ENCODE peak calls at places on chromosome 4, in four cellular contexts. Y is SW480, G is aorta, A is endothelial cell. F is an unnamed sample.

GRCh38 chr4:166091914-166092510 is 219.0 kb downstream of the TLL1 start:
- DNase-seq in G (no peak), A (no peak), Y (peak; percentile 27), F (no peak)

GRCh38 chr4:136643416-136643815 is 888.9 kb downstream of the PCDH18 start:
- DNase-seq in A (no peak), G (no peak), Y (no peak), F (no peak)

GRCh38 chr4:25060586-25061340 is 30.0 kb upstream of the LGI2 start:
- DNase-seq in G (no peak), Y (no peak), A (no peak), F (no peak)

GRCh38 chr4:82786794-82787193 is 11.8 kb downstream of the SCD5 start:
- DNase-seq in G (no peak), Y (no peak), A (no peak), F (no peak)

GRCh38 chr4:52957220-52957686 is 95.1 kb downstream of the RASL11B start:
- DNase-seq in Y (peak; percentile 68), G (no peak), A (no peak), F (no peak)

GRCh38 chr4:186808635-186809018 is 85.0 kb upstream of the FAT1 start:
- DNase-seq in A (no peak), G (no peak), Y (peak; percentile 50), F (no peak)

GRCh38 chr4:142405021-142405991 is 440.8 kb downstream of the INPP4B start:
- DNase-seq in Y (peak; percentile 66), G (peak; percentile 55), A (peak; percentile 16), F (no peak)

GRCh38 chr4:140720387-140721087 is 35.6 kb downstream of the TBC1D9 start:
- DNase-seq in Y (no peak), G (no peak), A (no peak), F (no peak)

GRCh38 chr4:139774759-139775487 is 109.3 kb downstream of the MGST2 start:
- DNase-seq in Y (no peak), G (no peak), A (no peak), F (no peak)